ENCODE peak calls at places on chromosomes 6 and 20, in eight cellular contexts. T, A, V, P, O, X, E and C are unnamed samples.

GRCh38 chr6:145151624-145152023 is 583.7 kb downstream of the EPM2A start:
- DNase-seq in V (no peak), P (no peak), O (no peak), T (no peak), X (no peak), A (no peak), E (peak; percentile 7), C (no peak)

GRCh38 chr6:161215193-161215592 is 58.7 kb downstream of the AGPAT4 start:
- DNase-seq in P (peak; percentile 76), A (no peak), T (peak; percentile 95), E (peak; percentile 91), O (no peak), X (no peak), V (no peak), C (no peak)

GRCh38 chr6:137039010-137039409 is 5.8 kb downstream of the IL20RA start:
- DNase-seq in A (no peak), O (no peak), P (no peak), T (no peak), E (no peak), V (no peak), X (no peak), C (no peak)

GRCh38 chr6:110618591-110619267 is 142.3 kb upstream of the SLC22A16 start:
- DNase-seq in A (no peak), T (no peak), E (no peak), O (no peak), P (no peak), V (peak; percentile 11), X (peak; percentile 3), C (peak; percentile 15)

GRCh38 chr6:152669894-152670293 is 27.8 kb upstream of the MYCT1 start:
- DNase-seq in P (no peak), A (no peak), X (peak; percentile 33), V (peak; percentile 53), T (peak; percentile 54), O (no peak), E (peak; percentile 60), C (no peak)

GRCh38 chr6:30006170-30007131 is 54.6 kb upstream of the POLR1H start:
- DNase-seq in O (peak; percentile 9), V (no peak), A (peak; percentile 43), P (no peak), X (no peak), T (peak; percentile 60), E (peak; percentile 5), C (no peak)

GRCh38 chr6:132898376-132898775 is 84.0 kb downstream of the RPS12 start:
- DNase-seq in V (no peak), X (no peak), A (no peak), O (no peak), E (no peak), T (no peak), P (no peak), C (no peak)

GRCh38 chr6:30411515-30412207 is 66.7 kb downstream of the RPP21 start:
- DNase-seq in T (peak; percentile 57), A (peak; percentile 55), E (peak; percentile 61), P (peak; percentile 42), O (no peak), X (peak; percentile 61), V (peak; percentile 57), C (peak; percentile 16)

GRCh38 chr6:80197474-80197873 is 91.0 kb downstream of the BCKDHB start:
- DNase-seq in P (no peak), O (no peak), A (peak; percentile 22), X (no peak), T (peak; percentile 67), V (no peak), E (peak; percentile 53), C (no peak)

GRCh38 chr6:142537612-142538478 is 236.0 kb downstream of the ADGRG6 start:
- DNase-seq in E (peak; percentile 52), A (peak; percentile 10), V (peak; percentile 29), T (peak; percentile 70), X (peak; percentile 34), P (no peak), O (no peak), C (peak; percentile 15)

GRCh38 chr20:5991623-5992441 is 41.4 kb downstream of the MCM8 start:
- DNase-seq in P (no peak), V (no peak), T (peak; percentile 67), X (no peak), A (peak; percentile 71), E (no peak), O (no peak), C (no peak)

GRCh38 chr6:25793970-25794369 is 37.9 kb downstream of the SLC17A1 start:
- DNase-seq in A (no peak), V (no peak), E (no peak), X (no peak), P (no peak), O (no peak), T (no peak), C (no peak)

GRCh38 chr6:42901538-42901957 is 14.3 kb upstream of the PTCRA start:
- DNase-seq in T (peak; percentile 82), P (peak; percentile 77), O (peak; percentile 57), E (peak; percentile 89), V (peak; percentile 90), X (peak; percentile 83), A (peak; percentile 91), C (peak; percentile 57)

GRCh38 chr20:35215066-35215956 is 11.2 kb upstream of the MMP24 start:
- DNase-seq in X (no peak), A (no peak), V (no peak), E (peak; percentile 53), P (peak; percentile 23), T (peak; percentile 68), O (no peak), C (no peak)

GRCh38 chr6:7112741-7113313 is 5.1 kb downstream of the RREB1 start:
- DNase-seq in X (no peak), T (peak; percentile 68), V (no peak), P (no peak), O (no peak), E (no peak), A (peak; percentile 44), C (no peak)

GRCh38 chr6:17928514-17929430 is 58.7 kb downstream of the KIF13A start:
- DNase-seq in E (peak; percentile 56), P (peak; percentile 76), T (peak; percentile 79), A (no peak), V (no peak), X (no peak), O (no peak), C (no peak)

GRCh38 chr20:44990425-44990824 is 24.1 kb downstream of the STK4 start:
- DNase-seq in A (no peak), P (no peak), E (peak; percentile 45), X (no peak), O (no peak), T (peak; percentile 71), V (no peak), C (no peak)

GRCh38 chr6:8672882-8673281 is 237.5 kb upstream of the SLC35B3 start:
- DNase-seq in O (no peak), P (no peak), E (no peak), A (no peak), T (no peak), V (no peak), X (no peak), C (no peak)

GRCh38 chr6:134287863-134288537 is 29.9 kb downstream of the SGK1 start:
- DNase-seq in E (peak; percentile 43), V (no peak), A (no peak), X (no peak), P (peak; percentile 51), T (peak; percentile 25), O (no peak), C (no peak)

GRCh38 chr6:38306915-38307314 is 332.8 kb downstream of the BTBD9 start:
- DNase-seq in V (peak; percentile 9), A (no peak), E (no peak), P (no peak), O (no peak), T (no peak), X (no peak), C (no peak)

GRCh38 chr20:58128635-58129625 is 99.5 kb downstream of the ANKRD60 start:
- DNase-seq in T (no peak), E (no peak), O (no peak), A (no peak), V (no peak), P (no peak), X (no peak), C (no peak)

GRCh38 chr6:6131492-6132109 is 124.9 kb upstream of the NRN1 start:
- DNase-seq in O (no peak), A (peak; percentile 22), X (peak; percentile 10), T (peak; percentile 57), P (no peak), E (no peak), V (peak; percentile 47), C (peak; percentile 25)

GRCh38 chr6:24125980-24126379 is at the start of gene NRSN1:
- DNase-seq in P (no peak), V (no peak), A (no peak), T (no peak), E (no peak), O (no peak), X (no peak), C (peak; percentile 32)

GRCh38 chr6:148146717-148147116 is 195.9 kb upstream of the SASH1 start:
- DNase-seq in E (peak; percentile 23), A (no peak), T (peak; percentile 1), X (peak; percentile 13), O (no peak), V (peak; percentile 36), P (no peak), C (no peak)

GRCh38 chr6:155335265-155335664 is 21.0 kb upstream of the TFB1M start:
- DNase-seq in V (no peak), X (no peak), A (no peak), E (no peak), P (no peak), O (no peak), T (no peak), C (no peak)
- H3K9me3 ChIP-seq in V (peaks cover 11% of the 10 kb centered on the region), X (no peaks in the 10 kb centered on the region), A (no peaks in the 10 kb centered on the region), E (no peaks in the 10 kb centered on the region), P (no peaks in the 10 kb centered on the region), O (no peaks in the 10 kb centered on the region), T (no peaks in the 10 kb centered on the region), C (peaks cover 3% of the 10 kb centered on the region)

GRCh38 chr6:108652375-108652774 is 91.7 kb downstream of the FOXO3 start:
- DNase-seq in P (no peak), E (no peak), T (peak; percentile 30), O (no peak), X (no peak), A (no peak), V (no peak), C (no peak)
- H3K4me1 ChIP-seq in P (peaks cover 60% of the 10 kb centered on the region), E (no peaks in the 10 kb centered on the region), T (peaks cover 77% of the 10 kb centered on the region), O (peaks cover 94% of the 10 kb centered on the region), X (no peaks in the 10 kb centered on the region), A (peaks cover 29% of the 10 kb centered on the region), V (peaks cover 18% of the 10 kb centered on the region), C (peaks cover 2% of the 10 kb centered on the region)

GRCh38 chr6:834879-835278 is 141.9 kb upstream of the EXOC2 start:
- DNase-seq in A (no peak), E (no peak), V (no peak), P (no peak), O (no peak), X (no peak), T (no peak), C (no peak)
- H3K9me3 ChIP-seq in A (no peaks in the 10 kb centered on the region), E (no peaks in the 10 kb centered on the region), V (peaks cover 7% of the 10 kb centered on the region), P (no peaks in the 10 kb centered on the region), O (no peaks in the 10 kb centered on the region), X (no peaks in the 10 kb centered on the region), T (no peaks in the 10 kb centered on the region), C (peaks cover 3% of the 10 kb centered on the region)

DNA sequence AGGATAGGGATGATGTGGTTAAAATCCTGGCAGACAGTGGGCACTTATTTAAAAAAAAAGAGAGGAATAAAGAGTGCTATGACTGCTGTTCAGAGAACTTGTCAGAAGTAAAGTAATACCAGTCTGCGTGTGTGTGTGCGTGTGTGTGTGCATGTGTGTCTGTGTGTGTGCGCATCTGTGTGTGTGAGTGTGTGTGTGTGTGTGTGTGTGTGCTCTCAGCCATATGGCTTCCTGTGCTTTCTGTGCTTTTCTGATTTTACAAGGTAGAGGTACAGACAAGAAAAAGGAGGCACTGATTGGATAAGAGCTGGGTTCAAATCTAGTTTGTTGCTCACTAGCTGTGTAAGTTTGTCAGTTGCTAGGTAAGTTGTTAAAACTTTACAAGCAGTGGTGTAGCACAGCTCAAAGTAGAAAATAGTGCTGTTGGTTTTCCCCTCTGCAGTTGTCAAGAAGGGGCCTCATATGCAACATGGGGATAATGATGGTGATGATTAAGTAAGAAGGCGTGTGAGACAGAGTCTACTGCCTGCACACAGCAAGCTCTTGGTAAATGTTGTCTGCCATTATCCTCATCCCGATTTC is 155.3 kb upstream of the ZNF217 start:
- DNase-seq in O (no peak), X (no peak), T (peak; percentile 62), P (peak; percentile 63), V (peak; percentile 34), A (no peak), E (peak; percentile 51), C (no peak)
- H3K4me1 ChIP-seq in O (peaks cover 8% of the 10 kb centered on the region), X (peaks cover 38% of the 10 kb centered on the region), T (peaks cover 32% of the 10 kb centered on the region), P (peaks cover 47% of the 10 kb centered on the region), V (peaks cover 49% of the 10 kb centered on the region), A (peaks cover 7% of the 10 kb centered on the region), E (no peaks in the 10 kb centered on the region), C (peaks cover 10% of the 10 kb centered on the region)